ENCODE peak calls at places on chromosomes 12 and 14, in eight cellular contexts. D, V, F, P, Z, W, B and J are unnamed samples.

GRCh38 chr14:68807148-68807600 is 14.3 kb upstream of the ZFP36L1 start:
- DNase-seq in V (no peak), B (peak), Z (no peak), P (no peak), D (no peak), W (peak), F (peak), J (peak)

GRCh38 chr12:91215940-91216454 is 33.4 kb upstream of the DCN start:
- DNase-seq in P (peak), Z (no peak), W (no peak), D (peak), V (no peak), B (no peak), F (no peak), J (peak)

GRCh38 chr14:23408307-23408630 is 196 bp upstream of the MYH6 start:
- DNase-seq in Z (no peak), P (peak), W (no peak), V (no peak), F (no peak), B (no peak), D (no peak), J (no peak)

GRCh38 chr14:59254911-59255545 is 66.6 kb downstream of the DAAM1 start:
- DNase-seq in W (no peak), B (no peak), D (no peak), V (no peak), F (no peak), Z (no peak), P (peak), J (peak)

GRCh38 chr14:75428230-75429104 is 645 bp downstream of the JDP2 start:
- DNase-seq in D (no peak), Z (peak), V (peak), F (peak), B (peak), P (peak), W (peak), J (peak)

GRCh38 chr14:75418779-75419768 is 8.7 kb upstream of the JDP2 start:
- DNase-seq in W (peak), Z (no peak), V (peak), F (no peak), P (peak), D (no peak), B (peak), J (no peak)

GRCh38 chr12:15732341-15733061 is 56.7 kb downstream of the EPS8 start:
- DNase-seq in Z (no peak), W (no peak), P (no peak), D (no peak), F (no peak), V (no peak), B (no peak), J (peak)

GRCh38 chr14:92252291-92252690 is 70.7 kb upstream of the SLC24A4 start:
- DNase-seq in P (no peak), W (no peak), B (no peak), V (no peak), D (no peak), Z (no peak), F (no peak), J (no peak)

GRCh38 chr14:99708449-99708848 is 24.4 kb downstream of the CYP46A1 start:
- DNase-seq in V (no peak), W (no peak), B (no peak), Z (no peak), F (peak), P (no peak), D (no peak), J (no peak)

GRCh38 chr12:125983784-125984510 is 918.7 kb downstream of the AACS start:
- DNase-seq in D (no peak), B (no peak), V (no peak), W (peak), Z (no peak), F (no peak), P (no peak), J (no peak)

GRCh38 chr12:60977966-60978365 is 1282.2 kb upstream of the USP15 start:
- DNase-seq in D (no peak), B (no peak), V (no peak), Z (peak), F (no peak), P (no peak), W (no peak), J (no peak)

GRCh38 chr12:11719678-11720099 is 70.2 kb downstream of the ETV6 start:
- DNase-seq in F (no peak), Z (peak), B (peak), D (peak), V (peak), W (no peak), P (no peak), J (peak)

GRCh38 chr12:12510141-12510540 is 52.5 kb downstream of the DUSP16 start:
- DNase-seq in V (no peak), F (no peak), P (no peak), D (peak), B (no peak), Z (peak), W (no peak), J (peak)

GRCh38 chr14:83909507-83909906 is 1620.4 kb upstream of the FLRT2 start:
- DNase-seq in B (no peak), P (no peak), F (no peak), D (no peak), W (no peak), Z (no peak), V (no peak), J (peak)

GRCh38 chr12:14326699-14327098 is 38.8 kb upstream of the ATF7IP start:
- DNase-seq in B (no peak), D (peak), V (no peak), W (no peak), F (no peak), P (no peak), Z (no peak), J (no peak)

GRCh38 chr12:30197392-30198047 is 413.8 kb upstream of the TMTC1 start:
- DNase-seq in B (no peak), F (no peak), V (no peak), W (no peak), Z (peak), P (no peak), D (no peak), J (peak)

GRCh38 chr12:22088886-22089285 is 42.9 kb downstream of the CMAS start:
- DNase-seq in W (no peak), P (no peak), B (no peak), D (no peak), V (no peak), F (no peak), Z (peak), J (no peak)

GRCh38 chr12:18752280-18752920 is 14.5 kb downstream of the CAPZA3 start:
- DNase-seq in V (no peak), Z (no peak), F (no peak), W (no peak), B (no peak), P (no peak), D (peak), J (peak)

GRCh38 chr14:89201645-89202044 is 215.4 kb downstream of the FOXN3 start:
- DNase-seq in Z (no peak), B (no peak), V (no peak), D (no peak), W (peak), P (no peak), F (no peak), J (no peak)

GRCh38 chr14:54781936-54782802 is 120.5 kb downstream of the GCH1 start:
- DNase-seq in V (no peak), D (no peak), P (no peak), Z (no peak), W (no peak), F (no peak), B (no peak), J (no peak)

GRCh38 chr12:106633451-106633823 is 50.6 kb downstream of the RFX4 start:
- DNase-seq in P (no peak), B (no peak), F (no peak), W (no peak), Z (no peak), D (no peak), V (no peak), J (peak)

GRCh38 chr12:106631797-106632196 is 49.0 kb downstream of the RFX4 start:
- DNase-seq in V (no peak), B (no peak), F (no peak), P (no peak), W (no peak), Z (no peak), D (no peak), J (no peak)

GRCh38 chr12:106632797-106633450 is 50.1 kb downstream of the RFX4 start:
- DNase-seq in W (no peak), V (no peak), F (no peak), B (no peak), D (no peak), Z (no peak), P (no peak), J (no peak)

GRCh38 chr12:106629797-106630669 is 47.2 kb downstream of the RFX4 start:
- DNase-seq in P (no peak), B (no peak), Z (peak), V (no peak), D (no peak), W (no peak), F (no peak), J (peak)

DNA sequence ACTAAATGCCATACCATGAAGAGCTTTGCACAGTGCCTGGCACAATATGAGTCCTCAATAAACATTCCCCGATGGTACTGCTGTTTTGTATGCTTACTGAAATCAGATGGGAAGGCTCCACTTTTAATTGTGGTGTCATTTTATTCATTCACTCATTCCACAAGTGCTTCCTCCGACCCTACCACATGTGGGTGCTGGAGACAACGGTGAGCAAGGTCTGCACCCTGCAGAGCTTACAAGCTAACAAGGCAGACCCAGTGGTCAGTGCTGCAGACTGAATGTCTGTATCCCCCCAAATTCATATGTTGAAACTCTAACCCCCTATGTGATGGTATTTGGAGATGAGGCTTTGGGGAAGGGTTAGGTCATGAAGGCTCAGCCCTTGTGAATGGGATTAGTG is 48.3 kb downstream of the RFX4 start:
- DNase-seq in F (no peak), B (no peak), W (no peak), P (no peak), D (no peak), Z (no peak), V (no peak), J (no peak)
- TF ChIP-seq CTCF in F (no peak), B (no peak), W (no peak), P (no peak), D (no peak), Z (no peak), V (no peak), J (no peak)

DNA sequence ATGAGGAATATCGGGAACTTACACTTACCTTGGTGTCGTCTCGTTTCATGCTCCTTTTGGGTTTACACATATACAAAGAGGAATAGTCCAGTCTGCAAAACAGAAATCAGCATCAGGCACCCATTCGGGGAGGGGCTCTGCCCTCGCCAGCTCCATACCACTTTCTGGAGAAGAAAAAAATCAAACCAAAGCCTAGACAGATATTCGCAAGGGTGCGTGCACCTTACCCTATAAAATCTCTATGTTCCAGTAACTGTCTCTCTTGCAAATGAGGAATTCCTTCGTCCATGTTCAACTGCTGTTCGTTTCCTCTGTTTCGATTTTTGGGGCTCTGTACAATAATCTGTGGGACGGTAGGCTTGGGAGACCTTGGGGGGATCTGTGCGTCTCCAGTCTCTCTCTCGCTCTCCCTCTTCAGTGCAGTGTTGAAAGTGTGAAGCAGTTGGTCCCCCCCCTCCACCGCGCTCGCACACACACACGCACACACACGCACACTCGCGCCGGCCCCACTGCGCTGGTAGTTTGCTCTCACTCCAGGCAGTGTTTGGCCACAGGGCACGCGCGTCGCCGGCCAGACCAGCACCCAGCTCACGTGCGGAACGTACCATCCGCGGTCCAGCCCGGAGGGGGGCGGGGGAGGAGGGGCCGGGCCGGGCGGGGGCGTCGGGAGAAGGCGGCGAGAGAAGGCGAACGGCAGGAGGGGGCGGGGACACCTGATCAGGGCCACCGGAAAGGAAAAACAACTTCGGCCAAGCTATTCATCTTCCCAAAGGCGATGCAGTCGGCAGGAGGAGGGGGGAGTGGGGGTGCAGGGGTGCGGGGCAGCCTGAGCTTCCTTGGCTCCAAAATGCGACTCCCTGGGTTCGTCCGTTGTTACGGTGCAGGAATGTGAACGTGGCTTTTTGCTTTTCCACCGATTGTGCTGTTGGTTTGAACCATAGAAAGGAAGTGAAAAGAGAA is at the start of gene BHLHE41:
- DNase-seq in P (peak), W (peak), B (peak), D (peak), F (peak), V (peak), Z (peak), J (peak)
- TF ChIP-seq CTCF in P (no peak), W (no peak), B (no peak), D (no peak), F (no peak), V (no peak), Z (no peak), J (no peak)

GRCh38 chr12:64679487-64679983 is 69.2 kb downstream of the RASSF3 start:
- DNase-seq in P (peak), V (peak), B (peak), F (no peak), W (no peak), D (no peak), Z (peak), J (peak)

GRCh38 chr12:64678835-64679234 is 68.5 kb downstream of the RASSF3 start:
- DNase-seq in P (no peak), B (no peak), V (no peak), D (no peak), F (no peak), W (no peak), Z (no peak), J (no peak)

GRCh38 chr12:64680235-64680634 is 69.9 kb downstream of the RASSF3 start:
- DNase-seq in V (peak), F (no peak), B (no peak), Z (peak), W (no peak), P (no peak), D (no peak), J (no peak)

GRCh38 chr12:64675795-64676194 is 65.5 kb downstream of the RASSF3 start:
- DNase-seq in F (no peak), B (no peak), D (no peak), P (no peak), V (peak), Z (peak), W (no peak), J (peak)

DNA sequence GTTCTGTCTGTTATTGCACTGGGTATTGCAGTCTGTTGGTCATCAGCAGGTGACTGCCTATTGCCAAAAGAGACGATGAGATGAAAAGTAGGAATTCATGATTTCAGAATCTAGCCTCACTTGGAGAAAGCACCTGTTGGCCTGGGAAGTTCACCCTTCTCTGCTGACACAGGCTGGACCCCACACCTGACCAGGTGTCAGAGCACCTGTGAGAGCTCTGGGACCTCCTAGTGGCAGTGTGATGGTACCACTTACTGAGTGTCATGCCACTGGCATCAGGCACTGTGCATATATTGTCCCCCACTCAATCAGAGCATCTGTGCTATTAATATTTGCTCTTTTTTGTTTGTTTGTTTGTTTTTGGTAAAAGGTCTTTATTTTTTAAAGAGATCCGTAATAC is 68.0 kb downstream of the RASSF3 start:
- DNase-seq in Z (peak), W (no peak), P (no peak), B (no peak), V (no peak), D (no peak), F (no peak), J (no peak)
- TF ChIP-seq CTCF in Z (no peak), W (no peak), P (no peak), B (no peak), V (no peak), D (no peak), F (no peak), J (no peak)

DNA sequence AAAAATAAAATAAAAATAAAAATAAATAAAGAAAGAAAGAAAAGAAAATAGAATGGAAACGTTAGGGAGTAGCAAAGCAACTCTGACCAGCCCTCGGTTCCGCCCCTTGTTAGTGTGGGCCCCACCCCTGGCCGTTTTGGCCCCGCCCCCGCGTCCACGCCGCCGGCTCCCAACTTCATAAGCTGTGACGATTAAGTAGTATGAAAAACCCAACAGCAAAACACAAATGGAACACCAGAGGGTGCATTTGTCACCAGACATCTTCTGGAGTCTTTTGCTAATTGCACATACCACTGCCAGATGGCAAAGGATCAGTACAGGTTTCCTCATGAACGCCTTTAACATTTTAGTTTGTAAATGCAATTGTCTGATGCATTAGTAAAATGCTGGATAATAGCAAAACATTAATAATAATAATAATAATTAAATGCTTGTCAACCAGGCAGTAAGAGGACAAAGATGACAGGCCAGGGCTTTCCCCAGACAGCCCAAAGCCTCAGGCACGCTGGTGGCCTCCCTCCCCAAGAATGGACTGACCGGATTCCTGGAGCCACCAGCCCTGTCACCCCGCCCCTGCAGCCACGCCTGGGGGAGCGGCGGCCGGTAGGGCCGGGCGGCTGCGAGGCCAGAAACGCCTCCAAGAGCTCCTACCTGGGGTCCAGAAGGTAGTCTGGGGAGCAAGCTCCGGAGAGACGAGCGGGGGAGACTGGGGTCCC is 23.6 kb downstream of the HSP90AA1 start:
- DNase-seq in V (peak), P (peak), Z (peak), D (peak), W (peak), F (peak), B (peak), J (peak)
- TF ChIP-seq CTCF in V (peak), P (no peak), Z (peak), D (peak), W (no peak), F (peak), B (peak), J (peak)